ENCODE peak calls at places on chromosomes 5 and 9, in four cellular contexts. N is foreskin fibroblast, M is bronchial epithelial cell, U is cardiac muscle cell. O is an unnamed sample.

GRCh38 chr5:16808936-16809815 is 126.9 kb downstream of the MYO10 start:
- DNase-seq in M (no peak), U (no peak), N (no peak), O (no peak)

GRCh38 chr9:110048976-110049698 is 158.8 kb downstream of the C9orf152 start:
- DNase-seq in M (peak), U (peak), N (no peak), O (peak)

GRCh38 chr5:547086-547924 is 23.1 kb upstream of the SLC9A3 start:
- DNase-seq in U (no peak), N (no peak), M (peak), O (no peak)

GRCh38 chr5:80822640-80823039 is 137.5 kb upstream of the RASGRF2 start:
- DNase-seq in M (peak), U (no peak), N (no peak), O (no peak)

GRCh38 chr5:39422036-39422606 is 2.7 kb downstream of the DAB2 start:
- DNase-seq in N (no peak), U (no peak), M (peak), O (no peak)

GRCh38 chr5:405421-405820 is 37.6 kb upstream of the EXOC3 start:
- DNase-seq in N (no peak), U (no peak), M (no peak), O (no peak)

GRCh38 chr9:7146582-7146981 is 388.8 kb downstream of the KDM4C start:
- DNase-seq in U (no peak), M (peak), N (no peak), O (no peak)

GRCh38 chr5:172102913-172103629 is 85.0 kb downstream of the STK10 start:
- DNase-seq in U (peak), M (peak), N (peak), O (no peak)

GRCh38 chr5:45521067-45521466 is 175.1 kb downstream of the HCN1 start:
- DNase-seq in N (peak), M (no peak), U (peak), O (no peak)

GRCh38 chr9:115232375-115232774 is 114.4 kb upstream of the TNC start:
- DNase-seq in M (no peak), N (no peak), U (no peak), O (no peak)

GRCh38 chr5:71757590-71758543 is 38.8 kb downstream of the CARTPT start:
- DNase-seq in N (peak), M (peak), U (peak), O (peak)

DNA sequence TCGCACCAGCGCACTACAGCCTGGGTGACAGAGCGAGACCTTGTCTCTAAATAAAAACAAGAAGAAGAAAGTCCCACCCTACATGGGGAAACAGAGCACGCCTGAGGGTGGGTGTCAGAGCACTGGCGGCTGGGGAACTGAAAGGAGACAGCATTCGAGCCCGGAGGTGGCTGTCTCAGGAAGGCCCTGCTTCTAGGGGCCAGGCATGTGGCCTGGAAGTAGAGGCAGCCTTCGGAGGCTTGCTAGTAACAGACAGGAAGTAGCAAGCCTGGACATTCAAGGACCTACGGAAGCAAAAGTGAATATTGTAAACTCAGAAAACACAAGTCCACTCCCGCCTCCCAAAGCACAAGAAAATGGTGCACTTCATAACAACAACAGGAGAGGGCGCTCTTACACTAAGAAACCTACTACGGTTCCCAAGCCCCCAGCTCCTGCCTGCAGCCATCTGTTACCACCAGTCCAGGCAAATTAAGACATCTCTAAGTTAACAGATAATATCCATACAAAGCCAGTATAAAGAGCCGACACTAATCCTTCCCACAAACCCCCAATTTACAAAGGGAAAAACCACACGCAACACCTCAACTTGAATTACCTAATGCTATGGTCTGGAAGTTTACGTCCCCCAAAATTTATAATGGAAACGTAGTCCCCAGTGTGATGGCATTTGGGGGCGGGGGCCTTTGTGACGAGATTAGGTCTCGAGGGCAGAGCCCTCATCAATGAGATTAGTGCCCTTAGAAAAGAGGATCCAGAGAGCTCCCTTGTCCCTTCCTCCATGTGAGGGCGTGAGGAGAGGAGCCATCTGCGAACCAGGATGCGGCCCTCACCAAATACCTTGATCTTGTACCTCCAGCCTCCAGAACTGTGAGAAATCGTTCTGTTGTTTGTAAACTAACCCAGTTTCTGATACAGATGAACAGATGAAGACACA is 7.7 kb downstream of the RASGEF1C start:
- DNase-seq in N (no peak), U (peak), M (no peak), O (no peak)
- TF ChIP-seq CTCF in N (no peak), U (peak), M (no peak), O (peak)

GRCh38 chr9:98078895-98079294 is 22.4 kb downstream of the NANS start:
- DNase-seq in U (no peak), N (no peak), M (no peak), O (no peak)
- TF ChIP-seq CTCF in U (no peak), N (no peak), M (no peak), O (no peak)

GRCh38 chr5:163306421-163306820 is 131.0 kb upstream of the CCNG1 start:
- DNase-seq in U (peak), N (no peak), M (peak), O (no peak)
- TF ChIP-seq CTCF in U (peak), N (no peak), M (peak), O (peak)

DNA sequence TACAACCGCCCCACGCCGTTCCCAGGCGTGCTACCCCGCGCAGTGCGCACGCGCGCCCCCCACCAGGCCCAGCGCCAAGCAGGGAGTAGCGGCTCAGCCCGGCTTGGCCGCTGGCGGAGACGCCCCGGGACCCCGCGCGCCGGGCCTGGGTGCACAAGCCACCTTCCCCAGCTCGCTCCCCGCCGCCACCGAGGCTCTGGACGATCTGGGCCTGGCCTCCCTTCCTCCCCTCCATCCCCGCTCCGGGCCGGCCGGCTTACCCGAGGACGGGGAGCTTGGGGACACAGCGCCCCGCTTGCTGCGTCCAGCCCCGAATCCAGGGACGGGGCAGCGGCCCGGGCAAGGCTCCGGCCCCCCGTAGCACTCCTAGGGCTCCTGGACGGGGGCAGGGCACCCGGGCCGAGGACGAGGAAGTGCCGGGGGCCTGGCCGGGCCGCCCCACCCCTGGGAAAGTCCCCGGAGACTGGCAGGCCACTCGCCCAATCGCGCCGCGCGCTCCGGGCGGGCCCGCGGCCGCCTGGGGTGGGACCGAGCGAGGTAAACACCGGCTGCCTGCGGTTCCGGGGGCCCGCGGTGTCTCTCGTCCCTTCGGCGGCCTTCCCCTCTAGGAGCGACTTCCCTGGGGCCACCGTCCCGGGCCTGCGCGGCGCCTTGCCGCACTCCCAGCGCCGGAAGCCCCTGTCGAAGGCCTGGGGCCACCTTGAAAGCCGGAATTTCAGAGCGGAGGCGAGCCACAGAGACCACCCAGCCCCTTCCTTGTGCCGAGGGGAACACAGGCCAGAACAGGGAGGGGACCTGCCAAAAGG is at the start of gene TNIP1:
- DNase-seq in N (peak), U (peak), M (peak), O (peak)
- TF ChIP-seq CTCF in N (no peak), U (no peak), M (no peak), O (no peak)

DNA sequence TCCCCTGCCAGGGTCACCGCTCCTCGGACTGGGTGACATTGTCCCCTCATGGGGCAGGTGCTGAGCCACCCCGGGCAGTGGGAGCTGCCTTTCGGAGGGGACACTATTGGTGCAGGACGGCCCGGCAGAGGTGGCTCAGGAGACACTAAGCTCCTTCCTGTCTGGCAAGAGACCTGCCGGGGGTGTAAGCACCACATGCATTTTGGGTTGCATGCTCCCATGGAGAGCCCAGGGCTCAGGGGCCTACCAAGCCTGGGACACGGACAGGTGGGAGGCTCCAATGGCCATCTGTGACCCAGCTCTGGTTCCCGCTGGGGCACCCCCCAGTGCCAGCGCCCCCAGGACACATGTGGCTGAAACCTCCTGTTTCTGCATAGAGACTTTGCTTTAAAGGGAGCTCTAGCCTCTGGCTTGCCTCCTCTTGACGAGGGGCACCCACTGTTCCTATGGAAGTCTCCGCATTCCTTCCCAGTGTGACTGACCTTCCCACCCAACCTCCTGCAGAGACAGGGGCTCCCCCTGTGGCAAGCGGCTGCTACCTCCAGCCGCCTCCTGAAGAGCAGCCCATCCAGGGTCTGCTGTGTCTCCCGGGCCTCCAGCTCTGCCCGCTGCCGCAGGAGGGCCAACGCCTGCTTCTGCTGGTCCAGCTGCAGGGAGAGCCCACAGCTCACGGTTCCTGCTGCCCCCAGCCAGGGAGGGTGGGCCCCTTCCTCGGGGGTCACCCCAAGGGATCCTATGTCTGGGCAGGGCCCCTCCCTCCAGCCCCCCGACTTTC is 28.1 kb downstream of the CCDC187 start:
- DNase-seq in N (no peak), M (no peak), U (no peak), O (no peak)
- TF ChIP-seq CTCF in N (no peak), M (no peak), U (no peak), O (no peak)